ENCODE peak calls at places on chromosomes 6 and 20, in seven cellular contexts. D, Q, V, H, T, A and F are unnamed samples.

GRCh38 chr6:135251416-135251815 is 70.3 kb downstream of the MYB start:
- DNase-seq in H (no peak), A (no peak), V (no peak), T (no peak), Q (no peak), D (peak; percentile 43), F (no peak)

GRCh38 chr6:31805939-31806469 is 762 bp downstream of the LSM2 start:
- DNase-seq in A (no peak), Q (no peak), T (no peak), D (no peak), V (no peak), H (no peak), F (no peak)

GRCh38 chr20:35135867-35136586 is 11.1 kb downstream of the EDEM2 start:
- DNase-seq in Q (peak; percentile 61), T (peak; percentile 93), D (peak; percentile 47), A (peak; percentile 78), H (no peak), V (peak; percentile 69), F (no peak)

GRCh38 chr20:57830515-57830895 is 120.7 kb upstream of the PMEPA1 start:
- DNase-seq in V (no peak), H (no peak), A (no peak), D (no peak), T (no peak), Q (no peak), F (no peak)

GRCh38 chr20:21564127-21564773 is 50.4 kb upstream of the NKX2-2 start:
- DNase-seq in A (no peak), V (no peak), D (no peak), H (peak; percentile 6), Q (no peak), T (no peak), F (no peak)

GRCh38 chr6:25404693-25405169 is 125.6 kb downstream of the CARMIL1 start:
- DNase-seq in A (no peak), Q (no peak), D (no peak), V (no peak), H (no peak), T (no peak), F (no peak)

GRCh38 chr20:32626859-32627636 is 41.9 kb upstream of the NOL4L start:
- DNase-seq in V (no peak), D (no peak), H (peak; percentile 91), T (no peak), Q (no peak), A (no peak), F (peak; percentile 62)

GRCh38 chr6:110063864-110064263 is 85.8 kb downstream of the GPR6 start:
- DNase-seq in Q (no peak), D (no peak), A (no peak), V (no peak), H (no peak), T (no peak), F (no peak)

GRCh38 chr20:1478566-1478965 is 11.9 kb upstream of the NSFL1C start:
- DNase-seq in D (no peak), Q (peak; percentile 52), V (no peak), T (peak; percentile 79), H (no peak), A (peak; percentile 67), F (no peak)

GRCh38 chr6:129844118-129844891 is 16.8 kb downstream of the TMEM244 start:
- DNase-seq in T (peak; percentile 64), H (peak; percentile 0), Q (peak; percentile 89), A (peak; percentile 87), D (no peak), V (no peak), F (no peak)

DNA sequence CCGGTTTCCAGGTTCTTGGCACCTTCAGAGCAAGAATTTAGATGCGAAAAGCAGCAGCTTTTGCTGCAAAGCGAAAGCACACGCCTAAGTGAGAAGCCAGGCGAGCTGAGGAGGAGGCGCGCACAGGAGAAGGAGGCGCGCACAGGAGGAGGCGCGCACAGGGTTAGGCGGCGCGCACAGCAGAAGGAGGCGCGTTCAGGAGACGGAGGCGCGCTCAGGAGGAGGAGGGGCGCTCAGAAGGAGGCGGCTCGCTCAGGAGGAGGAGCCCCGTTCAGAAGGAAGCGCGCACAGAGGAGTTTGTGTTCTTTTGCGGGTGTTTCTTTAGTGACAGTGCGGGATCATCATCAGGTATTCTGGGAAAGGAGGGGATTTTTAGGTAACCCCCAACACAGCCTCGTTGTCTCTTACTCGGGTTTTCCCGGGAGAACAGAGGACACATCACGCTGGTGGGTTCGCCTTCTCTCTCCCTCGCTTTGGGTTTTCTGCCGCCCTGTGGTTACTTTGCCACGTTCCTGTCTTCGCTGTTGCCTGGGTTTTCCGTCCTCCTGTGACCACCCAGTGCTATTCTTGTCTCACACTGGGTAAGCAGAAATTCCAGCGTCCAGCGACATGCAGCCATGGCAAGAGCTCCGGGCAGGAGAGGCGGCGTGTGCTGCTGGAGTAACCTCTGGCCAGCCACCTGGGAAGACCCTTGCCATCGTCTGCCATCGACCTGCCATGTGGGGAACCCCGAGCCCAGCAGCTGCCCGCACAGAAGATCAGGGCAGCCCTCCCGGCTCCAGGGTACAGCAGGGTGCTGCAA is 47.0 kb downstream of the WDR27 start:
- DNase-seq in A (peak; percentile 51), H (peak; percentile 68), T (peak; percentile 76), D (peak; percentile 77), Q (peak; percentile 61), V (peak; percentile 69), F (peak; percentile 38)
- TF ChIP-seq CTCF in A (peak; percentile 34), H (peak; percentile 24), T (peak; percentile 30), D (no peak), Q (peak; percentile 41), V (no peak), F (peak; percentile 27)

GRCh38 chr6:168152306-168152963 is 73.4 kb upstream of the FRMD1 start:
- DNase-seq in A (no peak), Q (no peak), H (no peak), D (no peak), T (no peak), V (no peak), F (no peak)

GRCh38 chr6:168147205-168147738 is 68.3 kb upstream of the FRMD1 start:
- DNase-seq in A (no peak), T (no peak), D (no peak), V (no peak), H (no peak), Q (no peak), F (no peak)

GRCh38 chr6:168149015-168149414 is 70.0 kb upstream of the FRMD1 start:
- DNase-seq in D (no peak), V (no peak), H (no peak), A (no peak), Q (no peak), T (no peak), F (no peak)

GRCh38 chr6:168148231-168148849 is 69.3 kb upstream of the FRMD1 start:
- DNase-seq in D (no peak), H (no peak), T (no peak), A (no peak), Q (no peak), V (no peak), F (no peak)

DNA sequence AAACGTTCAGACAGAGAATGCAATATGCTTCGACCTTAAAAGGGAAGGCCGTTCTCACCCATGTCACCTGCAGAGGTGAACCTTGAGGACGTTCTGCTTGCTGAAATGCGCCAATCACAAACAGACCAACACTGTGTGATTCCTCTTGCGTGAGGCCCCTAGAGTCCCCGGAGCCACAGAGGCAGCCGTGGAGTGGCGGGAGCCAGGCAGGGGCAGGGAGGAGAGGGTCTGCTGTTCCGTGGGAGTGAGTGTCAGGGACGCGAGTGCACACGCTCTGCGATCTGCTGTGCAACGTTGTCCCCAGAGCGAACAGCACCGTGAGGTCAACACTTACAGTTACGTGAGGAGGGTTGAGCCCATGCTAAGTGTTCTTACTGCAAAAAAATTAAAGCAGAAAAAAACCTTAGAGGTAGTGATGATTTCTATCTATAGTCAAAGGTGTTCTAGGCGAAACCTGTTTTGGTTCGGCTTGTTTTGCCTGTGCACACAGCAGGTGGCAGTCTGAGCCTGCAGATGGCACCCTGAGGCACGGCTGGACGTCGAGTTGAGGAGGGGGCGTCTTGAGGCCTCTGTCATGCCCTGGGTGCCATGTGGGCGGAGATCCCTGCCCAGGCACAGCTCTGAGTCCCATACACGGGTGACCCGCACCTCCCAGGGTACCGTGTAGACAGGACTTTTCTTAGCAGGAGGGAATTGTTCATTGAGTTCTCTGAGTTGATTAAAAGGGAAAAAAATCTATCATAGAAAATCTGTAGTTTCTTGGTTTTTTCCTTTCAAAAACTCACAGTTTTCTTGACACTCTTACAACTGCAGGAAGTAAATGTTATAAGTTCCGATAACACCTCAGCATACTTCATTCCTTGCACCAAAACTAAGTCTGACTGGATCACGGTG is 71.8 kb upstream of the FRMD1 start:
- DNase-seq in V (no peak), H (peak; percentile 75), Q (no peak), T (no peak), A (no peak), D (no peak), F (peak; percentile 40)
- TF ChIP-seq CTCF in V (no peak), H (no peak), Q (no peak), T (no peak), A (peak; percentile 24), D (peak; percentile 26), F (peak; percentile 67)

GRCh38 chr6:44047179-44047546 is 80.1 kb downstream of the MRPL14 start:
- DNase-seq in Q (peak; percentile 37), A (no peak), T (no peak), D (no peak), V (no peak), H (no peak), F (no peak)
- TF ChIP-seq CTCF in Q (no peak), A (no peak), T (no peak), D (no peak), V (no peak), H (no peak), F (no peak)

GRCh38 chr6:143536461-143536865 is 24.9 kb upstream of the FUCA2 start:
- DNase-seq in D (peak; percentile 67), H (no peak), V (peak; percentile 28), Q (peak; percentile 33), A (peak; percentile 18), T (peak; percentile 27), F (peak; percentile 28)

GRCh38 chr6:143539106-143539505 is 27.6 kb upstream of the FUCA2 start:
- DNase-seq in T (no peak), D (no peak), A (no peak), Q (no peak), H (no peak), V (no peak), F (no peak)

GRCh38 chr6:143538374-143538773 is 26.9 kb upstream of the FUCA2 start:
- DNase-seq in H (no peak), D (no peak), V (no peak), A (no peak), T (no peak), Q (no peak), F (no peak)

GRCh38 chr6:143535189-143535614 is 23.7 kb upstream of the FUCA2 start:
- DNase-seq in D (no peak), V (no peak), Q (no peak), A (no peak), T (no peak), H (no peak), F (no peak)

DNA sequence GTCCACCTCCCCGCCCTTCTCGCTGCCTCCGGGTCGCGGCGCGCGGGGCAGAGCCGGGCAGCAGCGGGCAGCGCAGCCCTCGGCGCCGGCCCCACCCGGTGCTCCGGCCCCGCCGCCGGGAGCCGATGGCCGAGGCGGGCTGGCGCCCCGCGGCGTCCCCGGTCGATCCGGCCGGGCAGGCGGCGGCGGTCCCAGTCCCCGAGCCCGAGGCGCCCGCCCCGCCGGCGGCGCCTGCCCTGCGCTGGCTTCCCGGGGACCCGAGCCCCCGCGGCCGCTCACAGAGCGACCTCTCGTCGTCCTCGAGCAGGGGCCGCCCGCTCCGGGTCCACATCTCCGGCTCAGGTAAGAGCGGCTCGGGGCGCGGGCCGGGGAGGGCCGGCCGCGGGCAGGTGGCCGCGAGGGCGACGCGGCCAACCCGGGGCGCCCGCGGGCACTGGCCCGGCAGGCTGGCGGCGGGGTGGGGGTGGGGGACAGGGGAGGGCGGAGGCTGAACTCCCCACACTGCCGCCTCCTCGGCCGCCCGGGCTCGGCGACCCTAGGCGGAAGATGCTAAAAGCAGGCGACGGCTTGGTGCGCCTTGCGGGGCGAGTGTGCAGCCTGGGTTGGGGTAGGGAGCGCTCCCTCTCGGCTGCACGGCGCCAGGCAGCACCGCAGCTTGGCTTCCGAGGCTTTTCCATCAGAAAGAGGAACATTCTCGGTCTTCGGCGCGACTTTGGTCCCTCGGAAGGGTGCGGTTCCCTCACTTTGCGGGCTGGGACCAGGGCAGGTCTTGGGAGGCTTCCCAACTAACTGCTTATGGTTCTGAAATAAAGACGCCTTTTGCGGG is 25.6 kb upstream of the FUCA2 start:
- DNase-seq in D (peak; percentile 69), Q (peak; percentile 63), A (peak; percentile 48), T (peak; percentile 50), H (peak; percentile 83), V (peak; percentile 52), F (peak; percentile 57)
- TF ChIP-seq CTCF in D (peak; percentile 34), Q (peak; percentile 53), A (peak; percentile 58), T (peak; percentile 68), H (peak; percentile 39), V (peak; percentile 28), F (peak; percentile 35)